ENCODE peak calls at places on chromosomes 11 and 22, in nine cellular contexts. One of them, this sample, is unnamed. For H3K4me1 and H3K36me3, the result is how much of the 10 kb centered on the place peaks cover.

GRCh38 chr11:20452585-20452984 is 65.1 kb downstream of the PRMT3 start:
- DNase-seq in thoracic aorta: no peak
- DNase-seq in GM23338: no peak
- DNase-seq in psoas muscle: no peak
- DNase-seq in tibial nerve: no peak
- DNase-seq in lower lobe of right lung: no peak
- DNase-seq in uterus: no peak
- DNase-seq in iPS DF 6.9: no peak
- DNase-seq in tibial artery: no peak
- DNase-seq in this sample: no peak

GRCh38 chr11:134749040-134749586 is 337.1 kb upstream of the B3GAT1 start:
- DNase-seq in tibial nerve: no peak
- DNase-seq in tibial artery: peak
- DNase-seq in lower lobe of right lung: no peak
- DNase-seq in GM23338: no peak
- DNase-seq in psoas muscle: no peak
- DNase-seq in uterus: no peak
- DNase-seq in iPS DF 6.9: no peak
- DNase-seq in thoracic aorta: no peak
- DNase-seq in this sample: no peak

GRCh38 chr11:9574806-9575530 is 1.5 kb downstream of the WEE1 start:
- DNase-seq in thoracic aorta: no peak
- DNase-seq in tibial nerve: peak
- DNase-seq in lower lobe of right lung: no peak
- DNase-seq in tibial artery: peak
- DNase-seq in iPS DF 6.9: no peak
- DNase-seq in GM23338: peak
- DNase-seq in uterus: peak
- DNase-seq in psoas muscle: no peak
- DNase-seq in this sample: peak

GRCh38 chr22:36833073-36833472 is 16.2 kb upstream of the PVALB start:
- DNase-seq in iPS DF 6.9: no peak
- DNase-seq in uterus: no peak
- DNase-seq in thoracic aorta: no peak
- DNase-seq in psoas muscle: no peak
- DNase-seq in GM23338: no peak
- DNase-seq in tibial nerve: no peak
- DNase-seq in lower lobe of right lung: no peak
- DNase-seq in tibial artery: no peak
- DNase-seq in this sample: no peak

GRCh38 chr11:133778161-133778560 is 67.2 kb downstream of the SPATA19 start:
- DNase-seq in tibial artery: no peak
- DNase-seq in psoas muscle: no peak
- DNase-seq in uterus: no peak
- DNase-seq in tibial nerve: no peak
- DNase-seq in iPS DF 6.9: no peak
- DNase-seq in lower lobe of right lung: no peak
- DNase-seq in GM23338: peak
- DNase-seq in thoracic aorta: no peak
- DNase-seq in this sample: no peak

GRCh38 chr11:72570893-72571741 is 103.1 kb downstream of the PDE2A start:
- DNase-seq in thoracic aorta: no peak
- DNase-seq in tibial artery: peak
- DNase-seq in iPS DF 6.9: no peak
- DNase-seq in psoas muscle: no peak
- DNase-seq in GM23338: no peak
- DNase-seq in lower lobe of right lung: no peak
- DNase-seq in uterus: no peak
- DNase-seq in tibial nerve: no peak
- DNase-seq in this sample: no peak

GRCh38 chr11:28384418-28384817 is 276.2 kb downstream of the METTL15 start:
- DNase-seq in psoas muscle: no peak
- DNase-seq in GM23338: no peak
- DNase-seq in tibial nerve: no peak
- DNase-seq in lower lobe of right lung: no peak
- DNase-seq in iPS DF 6.9: no peak
- DNase-seq in thoracic aorta: no peak
- DNase-seq in uterus: no peak
- DNase-seq in tibial artery: no peak
- DNase-seq in this sample: peak

GRCh38 chr22:16972311-16972710 is 35.7 kb downstream of the GAB4 start:
- DNase-seq in iPS DF 6.9: no peak
- DNase-seq in thoracic aorta: no peak
- DNase-seq in uterus: no peak
- DNase-seq in psoas muscle: no peak
- DNase-seq in tibial nerve: no peak
- DNase-seq in GM23338: no peak
- DNase-seq in tibial artery: no peak
- DNase-seq in lower lobe of right lung: no peak
- DNase-seq in this sample: no peak

GRCh38 chr11:35144103-35144741 is 5.3 kb downstream of the CD44 start:
- DNase-seq in tibial artery: no peak
- DNase-seq in uterus: no peak
- DNase-seq in GM23338: no peak
- DNase-seq in lower lobe of right lung: no peak
- DNase-seq in thoracic aorta: no peak
- DNase-seq in tibial nerve: no peak
- DNase-seq in psoas muscle: no peak
- DNase-seq in iPS DF 6.9: no peak
- DNase-seq in this sample: peak

GRCh38 chr11:35144811-35145210 is 5.8 kb downstream of the CD44 start:
- DNase-seq in tibial artery: no peak
- DNase-seq in uterus: no peak
- DNase-seq in lower lobe of right lung: no peak
- DNase-seq in iPS DF 6.9: no peak
- DNase-seq in thoracic aorta: no peak
- DNase-seq in tibial nerve: no peak
- DNase-seq in psoas muscle: no peak
- DNase-seq in GM23338: no peak
- DNase-seq in this sample: no peak

GRCh38 chr11:35146711-35147110 is 7.7 kb downstream of the CD44 start:
- DNase-seq in tibial nerve: no peak
- DNase-seq in psoas muscle: no peak
- DNase-seq in uterus: no peak
- DNase-seq in iPS DF 6.9: no peak
- DNase-seq in lower lobe of right lung: no peak
- DNase-seq in GM23338: no peak
- DNase-seq in tibial artery: no peak
- DNase-seq in thoracic aorta: no peak
- DNase-seq in this sample: no peak

GRCh38 chr11:35146074-35146521 is 7.1 kb downstream of the CD44 start:
- DNase-seq in tibial artery: no peak
- DNase-seq in iPS DF 6.9: no peak
- DNase-seq in thoracic aorta: no peak
- DNase-seq in lower lobe of right lung: no peak
- DNase-seq in tibial nerve: no peak
- DNase-seq in uterus: no peak
- DNase-seq in psoas muscle: no peak
- DNase-seq in GM23338: no peak
- DNase-seq in this sample: no peak

DNA sequence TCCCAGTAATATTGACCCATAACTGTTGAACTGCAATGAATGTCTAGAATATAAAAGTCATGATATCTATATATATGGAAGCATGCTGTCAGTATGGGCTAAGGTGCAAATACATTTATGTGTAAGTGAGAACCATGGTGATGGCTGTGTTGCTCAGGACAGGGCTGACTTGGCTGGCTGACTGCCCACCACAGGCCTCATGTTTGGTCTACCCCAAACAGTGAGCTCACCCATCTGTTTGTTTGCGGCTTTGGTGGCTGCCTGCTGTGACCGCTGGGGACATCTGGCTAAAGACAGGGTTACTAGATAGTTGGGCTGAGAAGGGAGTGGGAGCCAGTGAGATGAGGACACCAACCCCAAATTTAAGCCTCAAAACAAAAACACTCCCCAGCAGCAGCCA is 6.3 kb downstream of the CD44 start:
- DNase-seq in GM23338: no peak
- DNase-seq in thoracic aorta: no peak
- DNase-seq in uterus: no peak
- DNase-seq in lower lobe of right lung: no peak
- DNase-seq in tibial artery: no peak
- DNase-seq in iPS DF 6.9: no peak
- DNase-seq in psoas muscle: peak
- DNase-seq in tibial nerve: no peak
- DNase-seq in this sample: peak
- H3K4me1 ChIP-seq in GM23338: under half
- H3K4me1 ChIP-seq in thoracic aorta: under half
- H3K4me1 ChIP-seq in uterus: under half
- H3K4me1 ChIP-seq in lower lobe of right lung: half or more
- H3K4me1 ChIP-seq in tibial artery: half or more
- H3K4me1 ChIP-seq in iPS DF 6.9: under half
- H3K4me1 ChIP-seq in psoas muscle: under half
- H3K4me1 ChIP-seq in tibial nerve: under half
- H3K4me1 ChIP-seq in this sample: half or more

GRCh38 chr11:128499613-128500213 is 87.6 kb downstream of the ETS1 start:
- DNase-seq in tibial nerve: no peak
- DNase-seq in iPS DF 6.9: no peak
- DNase-seq in uterus: no peak
- DNase-seq in lower lobe of right lung: no peak
- DNase-seq in GM23338: no peak
- DNase-seq in tibial artery: no peak
- DNase-seq in psoas muscle: no peak
- DNase-seq in thoracic aorta: no peak
- DNase-seq in this sample: no peak

GRCh38 chr11:128496684-128497056 is 90.7 kb downstream of the ETS1 start:
- DNase-seq in psoas muscle: peak
- DNase-seq in thoracic aorta: no peak
- DNase-seq in tibial artery: peak
- DNase-seq in GM23338: no peak
- DNase-seq in tibial nerve: no peak
- DNase-seq in uterus: no peak
- DNase-seq in iPS DF 6.9: no peak
- DNase-seq in lower lobe of right lung: no peak
- DNase-seq in this sample: no peak

GRCh38 chr11:128496249-128496648 is 91.1 kb downstream of the ETS1 start:
- DNase-seq in thoracic aorta: no peak
- DNase-seq in tibial artery: no peak
- DNase-seq in psoas muscle: no peak
- DNase-seq in lower lobe of right lung: no peak
- DNase-seq in uterus: no peak
- DNase-seq in GM23338: no peak
- DNase-seq in iPS DF 6.9: no peak
- DNase-seq in tibial nerve: no peak
- DNase-seq in this sample: no peak

GRCh38 chr11:128498846-128499245 is 88.5 kb downstream of the ETS1 start:
- DNase-seq in GM23338: no peak
- DNase-seq in lower lobe of right lung: no peak
- DNase-seq in psoas muscle: no peak
- DNase-seq in thoracic aorta: no peak
- DNase-seq in iPS DF 6.9: no peak
- DNase-seq in uterus: no peak
- DNase-seq in tibial nerve: no peak
- DNase-seq in tibial artery: no peak
- DNase-seq in this sample: no peak

DNA sequence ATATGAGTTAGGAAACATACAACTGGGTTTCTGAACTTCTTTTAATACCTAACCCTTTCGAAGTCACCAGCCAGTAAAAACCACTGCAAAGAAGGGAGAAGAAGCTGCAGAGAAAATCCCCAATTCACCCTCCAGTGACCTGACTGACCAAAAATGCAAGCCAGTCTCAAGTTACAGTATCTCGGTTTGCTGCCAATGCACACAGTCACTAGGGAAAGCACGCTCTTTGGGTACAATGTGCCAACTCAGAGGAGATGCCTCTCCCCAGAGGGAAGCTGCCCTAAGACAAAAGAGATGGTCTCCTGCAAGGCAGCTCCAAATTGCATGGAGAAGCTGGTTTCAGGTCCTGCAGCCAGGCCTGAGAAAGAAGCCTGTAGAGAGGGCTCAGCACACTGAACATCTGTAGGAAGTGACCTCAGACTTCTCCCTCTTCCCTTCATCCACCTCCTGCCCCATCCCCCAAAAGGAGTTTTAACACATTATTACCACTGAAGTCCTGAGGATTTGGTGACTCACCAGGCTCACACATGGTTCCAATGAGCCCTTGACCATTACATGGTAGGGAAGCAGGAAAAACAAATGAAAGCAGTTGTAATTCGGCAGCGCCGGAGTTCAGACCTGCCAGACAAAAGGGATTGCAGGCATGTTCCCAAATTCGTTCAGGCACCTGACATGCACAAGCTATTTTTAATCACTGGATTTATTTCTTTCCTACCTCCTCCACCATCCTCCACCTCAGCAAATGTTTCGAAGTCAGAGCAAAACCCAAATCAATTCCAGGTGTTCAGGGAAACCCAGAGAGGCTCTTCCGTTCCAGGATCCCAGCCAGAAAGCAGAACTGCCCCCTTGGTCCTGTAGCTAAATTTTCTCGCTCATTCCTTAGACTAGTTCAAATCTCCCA is 90.1 kb downstream of the ETS1 start:
- DNase-seq in psoas muscle: peak
- DNase-seq in GM23338: no peak
- DNase-seq in iPS DF 6.9: no peak
- DNase-seq in tibial artery: no peak
- DNase-seq in uterus: peak
- DNase-seq in tibial nerve: no peak
- DNase-seq in thoracic aorta: no peak
- DNase-seq in lower lobe of right lung: no peak
- DNase-seq in this sample: peak
- H3K4me3 ChIP-seq in psoas muscle: peak
- H3K4me3 ChIP-seq in GM23338: no peak
- H3K4me3 ChIP-seq in iPS DF 6.9: no peak
- H3K4me3 ChIP-seq in tibial artery: peak
- H3K4me3 ChIP-seq in uterus: peak
- H3K4me3 ChIP-seq in tibial nerve: no peak
- H3K4me3 ChIP-seq in thoracic aorta: peak
- H3K4me3 ChIP-seq in lower lobe of right lung: peak
- H3K4me3 ChIP-seq in this sample: no peak

GRCh38 chr11:109735139-109735538 is 313.1 kb downstream of the C11orf87 start:
- DNase-seq in tibial artery: no peak
- DNase-seq in thoracic aorta: no peak
- DNase-seq in tibial nerve: no peak
- DNase-seq in psoas muscle: no peak
- DNase-seq in uterus: no peak
- DNase-seq in iPS DF 6.9: no peak
- DNase-seq in GM23338: no peak
- DNase-seq in lower lobe of right lung: no peak
- DNase-seq in this sample: no peak

GRCh38 chr11:109731451-109731850 is 309.5 kb downstream of the C11orf87 start:
- DNase-seq in lower lobe of right lung: no peak
- DNase-seq in psoas muscle: no peak
- DNase-seq in tibial artery: no peak
- DNase-seq in tibial nerve: no peak
- DNase-seq in uterus: no peak
- DNase-seq in thoracic aorta: no peak
- DNase-seq in iPS DF 6.9: no peak
- DNase-seq in GM23338: no peak
- DNase-seq in this sample: no peak

GRCh38 chr11:109730669-109731068 is 308.7 kb downstream of the C11orf87 start:
- DNase-seq in psoas muscle: no peak
- DNase-seq in tibial nerve: no peak
- DNase-seq in GM23338: no peak
- DNase-seq in iPS DF 6.9: no peak
- DNase-seq in tibial artery: no peak
- DNase-seq in lower lobe of right lung: no peak
- DNase-seq in thoracic aorta: no peak
- DNase-seq in uterus: no peak
- DNase-seq in this sample: no peak

GRCh38 chr11:109734602-109735001 is 312.6 kb downstream of the C11orf87 start:
- DNase-seq in GM23338: no peak
- DNase-seq in thoracic aorta: no peak
- DNase-seq in iPS DF 6.9: no peak
- DNase-seq in lower lobe of right lung: no peak
- DNase-seq in tibial nerve: no peak
- DNase-seq in psoas muscle: no peak
- DNase-seq in tibial artery: no peak
- DNase-seq in uterus: no peak
- DNase-seq in this sample: no peak

GRCh38 chr11:109733245-109733644 is 311.3 kb downstream of the C11orf87 start:
- DNase-seq in iPS DF 6.9: no peak
- DNase-seq in tibial artery: no peak
- DNase-seq in tibial nerve: no peak
- DNase-seq in psoas muscle: no peak
- DNase-seq in lower lobe of right lung: no peak
- DNase-seq in GM23338: no peak
- DNase-seq in thoracic aorta: no peak
- DNase-seq in uterus: no peak
- DNase-seq in this sample: no peak
- H3K36me3 ChIP-seq in iPS DF 6.9: under half
- H3K36me3 ChIP-seq in tibial artery: under half
- H3K36me3 ChIP-seq in tibial nerve: under half
- H3K36me3 ChIP-seq in psoas muscle: under half
- H3K36me3 ChIP-seq in lower lobe of right lung: under half
- H3K36me3 ChIP-seq in GM23338: under half
- H3K36me3 ChIP-seq in thoracic aorta: under half
- H3K36me3 ChIP-seq in uterus: under half
- H3K36me3 ChIP-seq in this sample: under half

GRCh38 chr22:24061124-24061684 is 50.1 kb downstream of the CABIN1 start:
- DNase-seq in thoracic aorta: no peak
- DNase-seq in tibial artery: no peak
- DNase-seq in psoas muscle: no peak
- DNase-seq in GM23338: no peak
- DNase-seq in tibial nerve: no peak
- DNase-seq in uterus: no peak
- DNase-seq in iPS DF 6.9: no peak
- DNase-seq in lower lobe of right lung: no peak
- DNase-seq in this sample: no peak
- H3K4me1 ChIP-seq in thoracic aorta: under half
- H3K4me1 ChIP-seq in tibial artery: under half
- H3K4me1 ChIP-seq in psoas muscle: under half
- H3K4me1 ChIP-seq in GM23338: under half
- H3K4me1 ChIP-seq in tibial nerve: under half
- H3K4me1 ChIP-seq in uterus: under half
- H3K4me1 ChIP-seq in iPS DF 6.9: under half
- H3K4me1 ChIP-seq in lower lobe of right lung: under half
- H3K4me1 ChIP-seq in this sample: under half

This sample was measured in SJSA1.